ENCODE peak calls at places on chromosomes 1 and 21, in five cellular contexts. E is HepG2, Q is GM12878, Y is upper lobe of left lung, U is K562. J is an unnamed sample.

GRCh38 chr1:97270508-97271307 is 549.1 kb downstream of the PTBP2 start:
- ATAC-seq in E (no peak), Q (peak; percentile 82), Y (no peak), U (no peak), J (no peak)

GRCh38 chr1:110963666-110964399 is at the start of gene LRIF1:
- ATAC-seq in E (peak; percentile 99), Q (peak; percentile 98), Y (peak; percentile 100), U (peak; percentile 97), J (peak; percentile 100)

GRCh38 chr1:172720325-172720724 is 61.4 kb downstream of the FASLG start:
- ATAC-seq in E (no peak), Q (no peak), Y (no peak), U (no peak), J (no peak)

GRCh38 chr1:12296623-12297022 is 66.8 kb downstream of the VPS13D start:
- ATAC-seq in E (no peak), Q (peak; percentile 88), Y (no peak), U (no peak), J (no peak)

GRCh38 chr1:175394739-175395138 is 202.2 kb upstream of the KIAA0040 start:
- ATAC-seq in E (no peak), Q (no peak), Y (no peak), U (no peak), J (no peak)

GRCh38 chr1:205826407-205826806 is 13.4 kb upstream of the SLC41A1 start:
- ATAC-seq in E (no peak), Q (peak; percentile 89), Y (no peak), U (no peak), J (no peak)

GRCh38 chr1:94819584-94819944 is 593 bp upstream of the SLC44A3 start:
- ATAC-seq in E (peak; percentile 38), Q (no peak), Y (no peak), U (no peak), J (no peak)

GRCh38 chr1:171084091-171084490 is 6.6 kb upstream of the FMO3 start:
- ATAC-seq in E (no peak), Q (no peak), Y (no peak), U (no peak), J (no peak)

GRCh38 chr1:235631816-235632215 is 17.8 kb downstream of the GNG4 start:
- ATAC-seq in E (peak; percentile 43), Q (peak; percentile 16), Y (no peak), U (peak; percentile 67), J (no peak)

GRCh38 chr1:186930248-186930647 is 101.5 kb downstream of the PLA2G4A start:
- ATAC-seq in E (no peak), Q (no peak), Y (no peak), U (no peak), J (no peak)

GRCh38 chr1:179217943-179218507 is 11.5 kb downstream of the ABL2 start:
- ATAC-seq in E (no peak), Q (no peak), Y (no peak), U (peak; percentile 80), J (peak; percentile 68)

GRCh38 chr1:56995414-56996100 is 29.7 kb upstream of the C8B start:
- ATAC-seq in E (no peak), Q (no peak), Y (no peak), U (no peak), J (no peak)

GRCh38 chr1:66276229-66276628 is 257.7 kb upstream of the SGIP1 start:
- ATAC-seq in E (no peak), Q (peak; percentile 73), Y (no peak), U (no peak), J (no peak)

DNA sequence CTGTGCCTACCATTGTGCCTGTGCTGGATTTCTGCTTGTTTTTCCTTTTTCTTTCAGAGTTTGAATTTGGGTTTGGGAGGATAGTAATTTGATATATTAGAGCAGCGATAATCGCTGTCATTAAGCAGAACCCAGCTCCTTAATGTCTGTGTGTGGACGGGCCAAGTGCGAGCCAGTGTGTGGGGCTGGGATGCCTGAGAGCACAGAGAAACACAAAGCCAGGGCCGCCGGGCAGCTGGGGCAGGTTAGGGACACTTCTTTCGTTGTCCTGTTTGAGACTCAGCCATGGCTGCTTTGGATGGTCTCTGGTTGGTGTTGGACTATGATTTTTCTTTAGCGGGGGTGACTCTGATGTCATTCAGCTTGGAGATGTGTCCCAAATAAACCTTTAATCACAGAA is 33.3 kb downstream of the ABCG1 start:
- ATAC-seq in E (no peak), Q (no peak), Y (no peak), U (no peak), J (no peak)
- TF ChIP-seq EP300 in E (no peak), Q (no peak), Y (no peak), U (no peak), J (no peak)

GRCh38 chr1:88169939-88170338 is 514.1 kb upstream of the PKN2 start:
- ATAC-seq in E (no peak), Q (no peak), Y (no peak), U (no peak), J (no peak)
- TF ChIP-seq POLR2AphosphoS5 in E (no peak), Q (no peak), Y (no peak), U (no peak), J (no peak)

GRCh38 chr1:25105836-25106235 is 126.5 kb downstream of the SYF2 start:
- ATAC-seq in E (no peak), Q (no peak), Y (no peak), U (no peak), J (no peak)

GRCh38 chr1:25104932-25105561 is 127.3 kb downstream of the SYF2 start:
- ATAC-seq in E (no peak), Q (no peak), Y (no peak), U (no peak), J (no peak)

GRCh38 chr1:25100151-25100841 is 132.0 kb downstream of the SYF2 start:
- ATAC-seq in E (no peak), Q (peak; percentile 17), Y (no peak), U (no peak), J (no peak)

GRCh38 chr1:25106352-25106751 is 126.0 kb downstream of the SYF2 start:
- ATAC-seq in E (no peak), Q (peak; percentile 65), Y (no peak), U (no peak), J (no peak)

GRCh38 chr1:25103180-25103790 is 129.0 kb downstream of the SYF2 start:
- ATAC-seq in E (no peak), Q (no peak), Y (no peak), U (no peak), J (no peak)
- H3K4me3 ChIP-seq in E (no peak overlapping the region), Q (no peak overlapping the region), Y (no peak overlapping the region), U (no peak overlapping the region), J (no peak overlapping the region)

GRCh38 chr21:35932232-35932911 is 128.0 kb downstream of the SETD4 start:
- ATAC-seq in E (no peak), Q (peak; percentile 92), Y (peak; percentile 82), U (no peak), J (peak; percentile 83)
- TF ChIP-seq EP300 in E (no peak), Q (no peak), Y (no peak), U (no peak), J (no peak)

DNA sequence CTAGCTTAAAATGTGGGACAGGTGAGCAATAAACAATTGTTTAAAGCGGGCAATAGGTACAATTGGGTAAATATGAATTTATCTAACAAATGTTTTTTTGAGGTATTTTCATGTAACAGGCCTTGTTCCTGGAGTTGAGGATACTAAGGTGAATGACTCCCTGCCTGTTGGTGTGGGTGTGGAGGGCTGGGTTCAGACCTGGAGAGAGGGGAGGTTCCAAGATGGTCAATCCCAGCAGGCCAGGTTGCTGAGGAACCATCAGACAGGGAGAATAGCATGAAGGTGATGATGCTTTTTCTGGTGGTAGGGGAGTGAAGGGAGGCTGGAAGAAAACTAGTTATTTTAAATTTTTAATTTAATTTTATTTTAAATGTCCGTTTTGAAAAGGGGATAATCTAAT is 46.3 kb downstream of the CDC14A start:
- ATAC-seq in E (no peak), Q (no peak), Y (no peak), U (peak; percentile 43), J (no peak)
- TF ChIP-seq POLR2AphosphoS5 in E (no peak), Q (no peak), Y (no peak), U (no peak), J (no peak)